ENCODE peak calls at places on chromosomes 2 and 18, in ten cellular contexts. S, O, F, T, K, J, N, B, M and Y are unnamed samples.

GRCh38 chr2:3105814-3106569 is 271.6 kb downstream of the EIPR1 start:
- DNase-seq in M (no peak), N (no peak), T (no peak), K (no peak), S (no peak), F (no peak), O (no peak), B (no peak), J (peak; percentile 42), Y (no peak)

GRCh38 chr2:11738589-11739436 is 7.6 kb upstream of the LPIN1 start:
- DNase-seq in S (no peak), N (peak; percentile 42), F (peak; percentile 55), K (peak; percentile 71), M (peak; percentile 56), T (no peak), B (peak; percentile 82), J (peak; percentile 83), O (peak; percentile 89), Y (peak; percentile 35)

GRCh38 chr2:14941151-14941631 is 308.7 kb downstream of the LRATD1 start:
- DNase-seq in J (no peak), M (peak; percentile 38), K (no peak), S (no peak), O (no peak), N (no peak), F (no peak), T (no peak), B (no peak), Y (no peak)

GRCh38 chr2:176084629-176085119 is 912 bp upstream of the EVX2 start:
- DNase-seq in K (no peak), S (no peak), J (no peak), F (no peak), O (no peak), N (no peak), T (no peak), M (no peak), B (peak; percentile 1), Y (no peak)

GRCh38 chr2:43348904-43349725 is 122.7 kb upstream of the ZFP36L2 start:
- DNase-seq in J (no peak), S (no peak), M (no peak), N (no peak), K (no peak), T (no peak), B (no peak), F (no peak), O (no peak), Y (no peak)

GRCh38 chr18:74857901-74858300 is 260.2 kb downstream of the ZNF407 start:
- DNase-seq in M (no peak), F (no peak), B (no peak), K (no peak), S (no peak), O (no peak), J (no peak), N (no peak), T (no peak), Y (no peak)

GRCh38 chr2:10433948-10434884 is 13.9 kb downstream of the ODC1 start:
- DNase-seq in B (no peak), J (no peak), M (no peak), F (no peak), N (no peak), O (no peak), S (no peak), K (no peak), T (no peak), Y (no peak)

GRCh38 chr18:76823574-76823973 is 1.2 kb downstream of the ZNF236 start:
- DNase-seq in J (peak; percentile 71), K (no peak), N (no peak), T (peak; percentile 70), M (no peak), B (peak; percentile 76), O (no peak), S (peak; percentile 44), F (peak; percentile 68), Y (peak; percentile 29)

GRCh38 chr2:130185436-130185835 is 3.4 kb downstream of the MZT2B start:
- DNase-seq in J (no peak), N (no peak), F (no peak), S (no peak), M (no peak), T (no peak), O (no peak), B (no peak), K (no peak), Y (no peak)

GRCh38 chr2:57597940-57598339 is 448.7 kb upstream of the VRK2 start:
- DNase-seq in J (no peak), M (no peak), O (peak; percentile 3), F (no peak), T (no peak), K (peak; percentile 7), N (no peak), S (no peak), B (no peak), Y (no peak)
- TF ChIP-seq CTCF in J (no peak), M (no peak), O (no peak), F (no peak), T (no peak), K (peak; percentile 45), N (no peak), S (no peak), B (no peak), Y (no peak)

GRCh38 chr18:5488844-5489243 is 55.0 kb downstream of the EPB41L3 start:
- DNase-seq in K (no peak), T (no peak), M (no peak), B (no peak), F (no peak), N (no peak), J (no peak), S (no peak), O (peak; percentile 63), Y (no peak)
- TF ChIP-seq CTCF in K (no peak), T (no peak), M (no peak), B (no peak), F (no peak), N (no peak), J (no peak), S (no peak), O (peak; percentile 36), Y (no peak)

DNA sequence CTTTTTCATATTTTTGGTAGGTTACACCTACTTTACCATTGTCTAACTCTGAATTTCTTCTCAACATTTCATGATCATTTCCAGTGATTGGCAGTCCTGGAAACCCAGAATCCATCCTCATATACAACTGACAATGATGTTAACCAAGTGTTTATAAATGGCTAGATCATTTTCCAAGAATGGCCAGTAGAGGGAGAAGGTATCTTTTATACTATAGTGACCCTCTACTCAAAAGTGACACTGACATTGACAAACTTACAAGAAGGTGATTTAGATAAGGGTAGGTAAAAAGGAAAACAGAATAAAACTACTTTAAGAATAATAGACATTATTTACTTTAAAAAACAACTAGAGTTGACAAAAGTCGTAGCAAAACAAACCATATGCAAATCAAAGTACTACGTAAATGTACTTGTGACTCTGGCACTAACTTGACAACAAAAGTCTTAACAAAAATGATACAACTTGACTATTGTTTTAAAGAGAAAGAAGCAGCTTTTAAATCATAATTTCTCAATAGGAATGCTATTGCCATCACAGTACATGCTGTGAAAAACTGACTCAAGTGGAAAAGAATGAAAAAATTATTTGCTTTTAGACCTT is 76.5 kb upstream of the GRB14 start:
- DNase-seq in T (no peak), M (no peak), B (no peak), J (no peak), F (no peak), S (no peak), K (peak; percentile 54), O (peak; percentile 36), N (no peak), Y (no peak)
- TF ChIP-seq CTCF in T (peak; percentile 45), M (peak; percentile 16), B (peak; percentile 33), J (peak; percentile 52), F (peak; percentile 83), S (peak; percentile 65), K (peak; percentile 79), O (peak; percentile 63), N (peak; percentile 54), Y (peak; percentile 72)

GRCh38 chr2:18396328-18396727 is 164.1 kb downstream of the RDH14 start:
- DNase-seq in O (no peak), F (no peak), J (no peak), K (no peak), T (no peak), S (no peak), M (no peak), B (no peak), N (no peak), Y (no peak)

GRCh38 chr2:18398833-18399232 is 161.6 kb downstream of the RDH14 start:
- DNase-seq in J (no peak), B (no peak), M (no peak), O (peak; percentile 61), K (no peak), F (no peak), T (no peak), N (no peak), S (no peak), Y (no peak)

GRCh38 chr2:18401471-18401870 is 159.0 kb downstream of the RDH14 start:
- DNase-seq in K (no peak), T (no peak), O (no peak), S (no peak), F (no peak), B (no peak), N (no peak), M (no peak), J (no peak), Y (no peak)

GRCh38 chr2:18402888-18403287 is 157.6 kb downstream of the RDH14 start:
- DNase-seq in S (no peak), J (no peak), N (no peak), F (no peak), T (no peak), B (no peak), K (no peak), O (no peak), M (no peak), Y (no peak)

GRCh38 chr2:18399601-18400000 is 160.9 kb downstream of the RDH14 start:
- DNase-seq in J (no peak), B (no peak), S (no peak), T (no peak), O (no peak), M (no peak), F (no peak), K (no peak), N (no peak), Y (no peak)
- TF ChIP-seq CTCF in J (no peak), B (no peak), S (no peak), T (no peak), O (no peak), M (no peak), F (no peak), K (no peak), N (no peak), Y (no peak)

DNA sequence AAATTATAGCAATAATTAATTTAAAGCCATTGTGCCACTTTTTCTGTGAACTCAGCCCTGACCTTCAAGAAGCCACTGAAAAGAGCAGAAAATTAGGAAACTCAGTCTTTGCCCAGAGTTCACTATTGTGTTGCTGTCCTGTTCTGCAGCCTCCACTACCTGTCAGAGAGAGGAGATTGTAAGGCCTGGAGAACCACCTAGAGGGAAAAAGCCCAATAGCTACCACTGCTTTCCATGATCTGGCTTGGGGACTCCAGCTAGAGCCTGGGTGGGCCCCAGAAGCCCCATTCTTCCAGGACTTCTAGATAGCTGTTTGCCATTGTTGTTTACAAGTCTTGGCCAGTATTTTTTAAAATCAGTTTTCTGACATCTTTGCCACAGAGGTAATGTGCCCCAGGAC is 176.1 kb upstream of the KLF7 start:
- DNase-seq in M (no peak), K (peak; percentile 18), T (no peak), F (peak; percentile 14), J (no peak), B (no peak), S (no peak), O (peak; percentile 22), N (no peak), Y (no peak)
- TF ChIP-seq CTCF in M (no peak), K (peak; percentile 27), T (peak; percentile 5), F (no peak), J (no peak), B (no peak), S (no peak), O (peak; percentile 18), N (no peak), Y (no peak)